ENCODE peak calls at places on chromosomes 13 and 19, in five cellular contexts. One of them, this sample, is unnamed.
A peak's percentile ranks its signal among the peaks of the same experiment; 100 is the strongest.

GRCh38 chr19:46408611-46409039 is 4.7 kb downstream of the CCDC8 start:
- DNase-seq in SK-N-SH: no peak
- DNase-seq in H1: no peak
- DNase-seq in K562: no peak
- DNase-seq in HCT116: no peak
- DNase-seq in this sample: no peak

GRCh38 chr19:41350735-41351338 is 2.9 kb downstream of the TGFB1 start:
- DNase-seq in HCT116: no peak
- DNase-seq in SK-N-SH: peak; percentile 16
- DNase-seq in H1: no peak
- DNase-seq in K562: peak; percentile 91
- DNase-seq in this sample: no peak

GRCh38 chr19:35695895-35696422 is 8.4 kb upstream of the ZBTB32 start:
- DNase-seq in HCT116: no peak
- DNase-seq in H1: no peak
- DNase-seq in SK-N-SH: no peak
- DNase-seq in K562: no peak
- DNase-seq in this sample: no peak

GRCh38 chr19:24074720-24075119 is 12.3 kb upstream of the ZNF254 start:
- DNase-seq in SK-N-SH: no peak
- DNase-seq in K562: no peak
- DNase-seq in H1: no peak
- DNase-seq in HCT116: no peak
- DNase-seq in this sample: no peak

GRCh38 chr13:19725320-19725719 is 57.4 kb downstream of the PSPC1 start:
- DNase-seq in H1: no peak
- DNase-seq in SK-N-SH: no peak
- DNase-seq in K562: no peak
- DNase-seq in HCT116: no peak
- DNase-seq in this sample: no peak

GRCh38 chr13:72586519-72586918 is 140.9 kb downstream of the MZT1 start:
- DNase-seq in H1: no peak
- DNase-seq in SK-N-SH: no peak
- DNase-seq in K562: no peak
- DNase-seq in HCT116: no peak
- DNase-seq in this sample: no peak

GRCh38 chr13:41231786-41232185 is 31.6 kb downstream of the MTRF1 start:
- DNase-seq in H1: no peak
- DNase-seq in SK-N-SH: no peak
- DNase-seq in K562: peak; percentile 31
- DNase-seq in HCT116: no peak
- DNase-seq in this sample: no peak

GRCh38 chr19:29542327-29542726 is 16.5 kb downstream of the VSTM2B start:
- DNase-seq in HCT116: no peak
- DNase-seq in H1: no peak
- DNase-seq in K562: no peak
- DNase-seq in SK-N-SH: no peak
- DNase-seq in this sample: no peak

GRCh38 chr19:30696514-30696913 is 324.3 kb downstream of the ZNF536 start:
- DNase-seq in K562: peak; percentile 71
- DNase-seq in SK-N-SH: peak; percentile 52
- DNase-seq in H1: peak; percentile 82
- DNase-seq in HCT116: no peak
- DNase-seq in this sample: no peak

GRCh38 chr19:57334191-57334590 is 13.9 kb downstream of the ZNF543 start:
- DNase-seq in H1: no peak
- DNase-seq in K562: no peak
- DNase-seq in SK-N-SH: no peak
- DNase-seq in HCT116: no peak
- DNase-seq in this sample: no peak

GRCh38 chr13:80547885-80548284 is 207.0 kb upstream of the SPRY2 start:
- DNase-seq in K562: peak; percentile 39
- DNase-seq in HCT116: no peak
- DNase-seq in SK-N-SH: no peak
- DNase-seq in H1: no peak
- DNase-seq in this sample: no peak

GRCh38 chr19:18399008-18399407 is 1.6 kb upstream of the LRRC25 start:
- DNase-seq in HCT116: no peak
- DNase-seq in H1: no peak
- DNase-seq in SK-N-SH: no peak
- DNase-seq in K562: no peak
- DNase-seq in this sample: no peak

GRCh38 chr13:105445793-105446192 is 1089.7 kb downstream of the EFNB2 start:
- DNase-seq in H1: no peak
- DNase-seq in SK-N-SH: no peak
- DNase-seq in K562: no peak
- DNase-seq in HCT116: no peak
- DNase-seq in this sample: no peak

GRCh38 chr19:6616011-6616410 is 25.1 kb upstream of the CD70 start:
- DNase-seq in H1: no peak
- DNase-seq in HCT116: no peak
- DNase-seq in K562: no peak
- DNase-seq in SK-N-SH: no peak
- DNase-seq in this sample: no peak

GRCh38 chr13:29435125-29435911 is 160.2 kb downstream of the SLC7A1 start:
- DNase-seq in HCT116: no peak
- DNase-seq in K562: no peak
- DNase-seq in SK-N-SH: peak; percentile 20
- DNase-seq in H1: no peak
- DNase-seq in this sample: no peak

GRCh38 chr19:55431183-55431582 is 11.9 kb downstream of the SHISA7 start:
- DNase-seq in HCT116: no peak
- DNase-seq in H1: no peak
- DNase-seq in SK-N-SH: no peak
- DNase-seq in K562: no peak
- DNase-seq in this sample: no peak

GRCh38 chr19:55423225-55423967 is 15.8 kb upstream of the UBE2S start:
- DNase-seq in HCT116: no peak
- DNase-seq in H1: no peak
- DNase-seq in K562: no peak
- DNase-seq in SK-N-SH: no peak
- DNase-seq in this sample: no peak

GRCh38 chr19:55424518-55424917 is 16.9 kb upstream of the UBE2S start:
- DNase-seq in HCT116: no peak
- DNase-seq in K562: no peak
- DNase-seq in H1: no peak
- DNase-seq in SK-N-SH: no peak
- DNase-seq in this sample: no peak

DNA sequence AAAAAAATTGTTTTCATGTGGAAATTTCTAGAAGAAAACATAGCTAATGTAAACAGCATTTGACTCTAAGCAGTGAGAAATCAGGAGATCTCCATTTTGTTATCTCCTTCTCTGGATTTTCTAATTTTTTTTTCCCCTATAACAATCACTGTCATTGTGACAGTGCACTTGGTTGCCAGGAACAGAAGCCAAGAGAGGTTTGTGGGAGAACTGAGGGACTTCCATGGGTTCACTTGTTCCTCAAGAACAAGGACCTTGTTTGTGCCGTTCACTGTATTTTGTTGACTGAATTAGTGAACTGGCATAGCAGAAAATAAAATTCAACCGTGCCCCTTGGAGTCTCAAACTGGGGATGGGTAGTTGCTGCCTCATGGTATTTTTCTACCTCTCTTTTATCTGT is 17.1 kb downstream of the SHISA7 start:
- DNase-seq in HCT116: no peak
- DNase-seq in H1: no peak
- DNase-seq in K562: no peak
- DNase-seq in SK-N-SH: no peak
- DNase-seq in this sample: no peak
- TF ChIP-seq JUND in HCT116: no peak
- TF ChIP-seq JUND in H1: no peak
- TF ChIP-seq JUND in K562: no peak
- TF ChIP-seq JUND in SK-N-SH: no peak
- TF ChIP-seq JUND in this sample: no peak

DNA sequence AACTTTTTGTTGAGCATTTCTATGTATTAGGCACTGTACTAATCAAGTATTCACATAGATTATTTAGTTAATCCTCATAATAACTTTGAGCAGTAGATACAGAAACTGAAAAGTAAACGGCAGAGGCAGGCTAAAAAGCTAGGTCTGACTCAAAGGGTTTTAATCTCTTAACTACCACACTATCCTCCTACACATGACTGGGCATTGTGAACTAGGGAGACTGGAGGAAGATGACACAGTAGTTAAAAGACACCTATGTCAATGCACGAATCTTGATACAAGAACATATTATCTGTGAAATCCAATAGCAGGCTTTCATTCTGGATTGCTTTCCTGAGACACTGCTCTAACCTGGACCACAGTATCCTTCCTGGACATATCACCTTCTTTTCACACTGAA is 36.3 kb downstream of the MICU2 start:
- DNase-seq in K562: peak; percentile 85
- DNase-seq in H1: no peak
- DNase-seq in HCT116: no peak
- DNase-seq in SK-N-SH: no peak
- DNase-seq in this sample: no peak
- TF ChIP-seq JUND in K562: peak; percentile 62
- TF ChIP-seq JUND in H1: no peak
- TF ChIP-seq JUND in HCT116: no peak
- TF ChIP-seq JUND in SK-N-SH: no peak
- TF ChIP-seq JUND in this sample: no peak

DNA sequence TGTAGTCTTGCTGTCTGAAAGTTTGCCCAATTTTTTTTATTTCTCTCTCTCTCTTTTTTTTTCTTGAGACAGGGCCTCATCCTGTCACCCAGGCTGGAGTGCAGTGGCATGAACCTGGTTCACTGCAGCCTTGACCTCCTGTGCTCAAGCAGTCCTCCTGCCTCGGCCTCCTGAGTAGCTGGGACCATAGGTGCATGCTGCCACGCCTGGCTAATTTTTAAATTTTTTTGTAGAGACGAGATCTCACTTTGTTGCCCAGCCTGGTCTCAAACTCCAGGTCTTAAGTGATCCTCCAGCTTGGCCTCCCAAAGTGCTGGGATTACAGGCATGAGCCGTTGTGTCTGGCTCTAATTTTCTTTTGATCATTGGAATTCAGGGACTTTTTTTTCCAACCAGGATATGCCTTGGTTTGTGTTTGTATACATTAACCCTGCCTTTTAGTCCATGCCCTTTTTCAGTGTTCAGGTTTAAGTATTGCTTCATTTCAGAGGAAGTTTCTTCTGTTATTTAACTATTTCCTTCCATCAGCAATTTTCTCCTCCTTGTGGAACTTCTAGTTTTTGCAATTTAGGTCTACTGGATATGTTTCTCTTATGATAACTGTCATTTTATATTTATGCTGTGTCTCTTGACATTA is 201.4 kb downstream of the PCCA start:
- DNase-seq in HCT116: no peak
- DNase-seq in K562: no peak
- DNase-seq in H1: no peak
- DNase-seq in SK-N-SH: no peak
- DNase-seq in this sample: no peak
- TF ChIP-seq JUND in HCT116: no peak
- TF ChIP-seq JUND in K562: no peak
- TF ChIP-seq JUND in H1: no peak
- TF ChIP-seq JUND in SK-N-SH: no peak
- TF ChIP-seq JUND in this sample: no peak

GRCh38 chr13:33349314-33349995 is 63.9 kb upstream of the STARD13 start:
- DNase-seq in H1: no peak
- DNase-seq in K562: no peak
- DNase-seq in SK-N-SH: no peak
- DNase-seq in HCT116: no peak
- DNase-seq in this sample: no peak
- TF ChIP-seq JUND in H1: no peak
- TF ChIP-seq JUND in K562: no peak
- TF ChIP-seq JUND in SK-N-SH: no peak
- TF ChIP-seq JUND in HCT116: no peak
- TF ChIP-seq JUND in this sample: no peak

GRCh38 chr19:10454267-10454666 is 33.9 kb downstream of the PDE4A start:
- DNase-seq in H1: peak; percentile 85
- DNase-seq in K562: peak; percentile 55
- DNase-seq in HCT116: no peak
- DNase-seq in SK-N-SH: peak; percentile 86
- DNase-seq in this sample: no peak
- TF ChIP-seq JUND in H1: no peak
- TF ChIP-seq JUND in K562: no peak
- TF ChIP-seq JUND in HCT116: no peak
- TF ChIP-seq JUND in SK-N-SH: no peak
- TF ChIP-seq JUND in this sample: no peak

GRCh38 chr13:100543872-100544602 is 44.6 kb downstream of the GGACT start:
- DNase-seq in SK-N-SH: no peak
- DNase-seq in HCT116: no peak
- DNase-seq in H1: peak; percentile 41
- DNase-seq in K562: no peak
- DNase-seq in this sample: no peak

GRCh38 chr13:100547805-100548204 is 40.8 kb downstream of the GGACT start:
- DNase-seq in HCT116: no peak
- DNase-seq in SK-N-SH: peak; percentile 61
- DNase-seq in H1: peak; percentile 37
- DNase-seq in K562: no peak
- DNase-seq in this sample: peak; percentile 57

GRCh38 chr13:100544866-100545683 is 43.5 kb downstream of the GGACT start:
- DNase-seq in HCT116: no peak
- DNase-seq in H1: peak; percentile 42
- DNase-seq in K562: no peak
- DNase-seq in SK-N-SH: no peak
- DNase-seq in this sample: no peak

GRCh38 chr13:100546713-100547405 is 41.7 kb downstream of the GGACT start:
- DNase-seq in SK-N-SH: peak; percentile 32
- DNase-seq in K562: no peak
- DNase-seq in H1: peak; percentile 45
- DNase-seq in HCT116: no peak
- DNase-seq in this sample: no peak

GRCh38 chr13:100545684-100546061 is 42.9 kb downstream of the GGACT start:
- DNase-seq in SK-N-SH: no peak
- DNase-seq in HCT116: no peak
- DNase-seq in H1: peak; percentile 36
- DNase-seq in K562: no peak
- DNase-seq in this sample: no peak
- TF ChIP-seq JUND in SK-N-SH: no peak
- TF ChIP-seq JUND in HCT116: no peak
- TF ChIP-seq JUND in H1: no peak
- TF ChIP-seq JUND in K562: no peak
- TF ChIP-seq JUND in this sample: no peak

This sample was measured in T47D.